ENCODE peak calls at places on chromosomes 3 and 15, in nine cellular contexts. Q is NCI-H187 treated with DMSO at 0.1 percent for 48 hours; K is GM06990; F is HEK293T; N is activated naive CD8-positive, alpha-beta T cell treated with anti-CD3 and anti-CD28 coated beads, Interleukin-2, amount 50 U/mL, for 24 hours; G is NCI-H1417; S is stimulated activated CD4-positive, alpha-beta T cell treated with anti-CD3 and anti-CD28 coated beads, Interleukin-2, amount 100 ng/mL, for 48 hours; W is aorta; Y is activated CD8-positive, alpha-beta memory T cell treated with anti-CD3 and anti-CD28 coated beads, Interleukin-2, amount 50 U/mL, for 48 hours. I is an unnamed sample.
A peak's percentile ranks its signal among the peaks of the same experiment; 100 is the strongest.

GRCh38 chr15:58559904-58560588 is 128.3 kb downstream of the LIPC start:
- DNase-seq in Q (no peak), K (no peak), F (no peak), N (no peak), G (no peak), S (no peak), W (no peak), Y (no peak), I (no peak)

GRCh38 chr15:98907921-98908490 is 99.6 kb downstream of the PGPEP1L start:
- DNase-seq in Q (no peak), K (no peak), F (no peak), N (no peak), G (no peak), S (no peak), W (no peak), Y (no peak), I (no peak)

GRCh38 chr15:73021139-73021621 is 31.1 kb upstream of the NEO1 start:
- DNase-seq in Q (no peak), K (no peak), F (no peak), N (no peak), G (peak; percentile 28), S (no peak), W (no peak), Y (no peak), I (no peak)

GRCh38 chr15:85749261-85750151 is 45.2 kb downstream of the KLHL25 start:
- DNase-seq in Q (no peak), K (no peak), F (no peak), N (no peak), G (no peak), S (no peak), W (no peak), Y (no peak), I (no peak)

GRCh38 chr3:12178091-12178820 is 19.5 kb upstream of the TIMP4 start:
- DNase-seq in Q (no peak), K (no peak), F (no peak), N (no peak), G (no peak), S (no peak), W (peak; percentile 78), Y (no peak), I (no peak)

GRCh38 chr3:24315991-24316390 is 178.7 kb downstream of the THRB start:
- DNase-seq in Q (no peak), K (no peak), F (no peak), N (no peak), G (no peak), S (no peak), W (no peak), Y (no peak), I (no peak)

GRCh38 chr3:29440321-29441019 is 159.6 kb downstream of the RBMS3 start:
- DNase-seq in Q (peak; percentile 55), K (no peak), F (peak; percentile 52), N (no peak), G (peak; percentile 62), S (no peak), W (no peak), Y (no peak), I (no peak)

GRCh38 chr3:112582242-112582874 is 20.5 kb downstream of the SLC35A5 start:
- DNase-seq in Q (peak; percentile 15), K (peak; percentile 7), F (peak; percentile 12), N (peak; percentile 26), G (peak; percentile 7), S (peak; percentile 11), W (no peak), Y (no peak), I (peak; percentile 52)

GRCh38 chr3:81465510-81465909 is 295.9 kb downstream of the GBE1 start:
- DNase-seq in Q (no peak), K (no peak), F (no peak), N (no peak), G (no peak), S (no peak), W (no peak), Y (no peak), I (no peak)

GRCh38 chr15:41827290-41827879 is 507 bp upstream of the JMJD7 start:
- DNase-seq in Q (no peak), K (no peak), F (peak; percentile 10), N (peak; percentile 20), G (peak; percentile 56), S (no peak), W (peak; percentile 66), Y (no peak), I (no peak)

GRCh38 chr3:42668793-42669217 is 15.3 kb downstream of the ZBTB47 start:
- DNase-seq in Q (no peak), K (no peak), F (no peak), N (no peak), G (no peak), S (no peak), W (no peak), Y (peak; percentile 15), I (no peak)

GRCh38 chr3:171950373-171950772 is 89.0 kb upstream of the FNDC3B start:
- DNase-seq in Q (no peak), K (no peak), F (peak; percentile 24), N (no peak), G (peak; percentile 27), S (no peak), W (no peak), Y (no peak), I (no peak)

GRCh38 chr15:73283341-73283962 is 85.3 kb downstream of the HCN4 start:
- DNase-seq in Q (no peak), K (no peak), F (no peak), N (no peak), G (no peak), S (no peak), W (no peak), Y (no peak), I (no peak)

GRCh38 chr3:29695905-29696238 is 415.0 kb downstream of the RBMS3 start:
- DNase-seq in Q (no peak), K (no peak), F (no peak), N (no peak), G (no peak), S (no peak), W (no peak), Y (no peak), I (no peak)

GRCh38 chr3:59540696-59541095 is 490.9 kb upstream of the CFAP20DC start:
- DNase-seq in Q (no peak), K (peak; percentile 38), F (no peak), N (no peak), G (no peak), S (no peak), W (no peak), Y (no peak), I (no peak)

GRCh38 chr15:71071529-71071928 is 43.7 kb upstream of the THSD4 start:
- DNase-seq in Q (no peak), K (no peak), F (no peak), N (no peak), G (no peak), S (no peak), W (no peak), Y (no peak), I (no peak)

GRCh38 chr15:44381223-44381622 is 46.2 kb upstream of the CTDSPL2 start:
- DNase-seq in Q (no peak), K (no peak), F (no peak), N (no peak), G (no peak), S (no peak), W (no peak), Y (no peak), I (no peak)

GRCh38 chr3:174398761-174399160 is 460.4 kb upstream of the NAALADL2 start:
- DNase-seq in Q (no peak), K (no peak), F (no peak), N (no peak), G (no peak), S (no peak), W (no peak), Y (no peak), I (no peak)

GRCh38 chr3:172203522-172204258 is 164.3 kb downstream of the FNDC3B start:
- DNase-seq in Q (no peak), K (no peak), F (no peak), N (no peak), G (peak; percentile 69), S (no peak), W (no peak), Y (no peak), I (no peak)

GRCh38 chr3:104768886-104769285 is 597.8 kb upstream of the ALCAM start:
- DNase-seq in Q (no peak), K (no peak), F (no peak), N (no peak), G (no peak), S (no peak), W (no peak), Y (no peak), I (no peak)

GRCh38 chr3:105260385-105260784 is 106.3 kb upstream of the ALCAM start:
- DNase-seq in Q (no peak), K (no peak), F (no peak), N (peak; percentile 2), G (no peak), S (no peak), W (no peak), Y (no peak), I (no peak)